ENCODE peak calls at places on chromosomes 16 and 17, in nine cellular contexts. U is stimulated activated CD4-positive, alpha-beta T cell treated with anti-CD3 and anti-CD28 coated beads, Interleukin-2, amount 100 ng/mL, for 24 hours; L is kidney glomerular epithelial cell; J is A549; V is activated CD8-positive, alpha-beta memory T cell treated with anti-CD3 and anti-CD28 coated beads for 1 hour; M is NCI-H1417; E is endothelial cell of umbilical vein; Y is fibroblast of the conjunctiva; N is cardiac muscle cell. H is an unnamed sample.

GRCh38 chr16:15641753-15642556 is 999 bp downstream of the MARF1 start:
- DNase-seq in U (no peak), L (no peak), J (no peak), V (no peak), M (peak), E (no peak), Y (no peak), N (no peak), H (no peak)

GRCh38 chr16:58016841-58017446 is 8.6 kb upstream of the MMP15 start:
- DNase-seq in U (no peak), L (no peak), J (no peak), V (no peak), M (no peak), E (no peak), Y (no peak), N (no peak), H (no peak)

GRCh38 chr16:27238591-27238990 is 30.0 kb downstream of the NSMCE1 start:
- DNase-seq in U (no peak), L (no peak), J (no peak), V (no peak), M (no peak), E (no peak), Y (no peak), N (no peak), H (no peak)

GRCh38 chr16:53458623-53459022 is 24.4 kb downstream of the RBL2 start:
- DNase-seq in U (no peak), L (no peak), J (no peak), V (no peak), M (no peak), E (no peak), Y (no peak), N (no peak), H (no peak)

GRCh38 chr16:31458835-31459721 is at the start of gene ARMC5:
- DNase-seq in U (peak), L (peak), J (peak), V (peak), M (peak), E (peak), Y (peak), N (peak), H (peak)

GRCh38 chr17:78838574-78839005 is 2.0 kb downstream of the USP36 start:
- DNase-seq in U (no peak), L (peak), J (no peak), V (no peak), M (peak), E (no peak), Y (no peak), N (no peak), H (no peak)

GRCh38 chr16:25235991-25236390 is 19.2 kb downstream of the AQP8 start:
- DNase-seq in U (no peak), L (no peak), J (no peak), V (no peak), M (no peak), E (no peak), Y (no peak), N (no peak), H (no peak)

GRCh38 chr17:19019041-19019941 is 14.7 kb upstream of the FAM83G start:
- DNase-seq in U (no peak), L (no peak), J (no peak), V (no peak), M (peak), E (no peak), Y (no peak), N (no peak), H (peak)

GRCh38 chr16:50311134-50311528 is 44.8 kb downstream of the ADCY7 start:
- DNase-seq in U (no peak), L (no peak), J (no peak), V (no peak), M (no peak), E (no peak), Y (no peak), N (no peak), H (no peak)

GRCh38 chr17:71472809-71473789 is 647.7 kb upstream of the SOX9 start:
- DNase-seq in U (no peak), L (peak), J (peak), V (no peak), M (peak), E (no peak), Y (peak), N (peak), H (peak)

GRCh38 chr17:7023576-7024401 is 939 bp downstream of the BCL6B start:
- DNase-seq in U (peak), L (no peak), J (peak), V (peak), M (peak), E (peak), Y (peak), N (peak), H (peak)

GRCh38 chr17:31535581-31535981 is 144.1 kb downstream of the RAB11FIP4 start:
- DNase-seq in U (peak), L (no peak), J (no peak), V (no peak), M (no peak), E (no peak), Y (no peak), N (no peak), H (no peak)

GRCh38 chr16:11032000-11032921 is 87.9 kb downstream of the CLEC16A start:
- DNase-seq in U (no peak), L (no peak), J (no peak), V (no peak), M (no peak), E (no peak), Y (no peak), N (peak), H (no peak)

GRCh38 chr17:17063546-17064122 is 21.4 kb downstream of the MPRIP start:
- DNase-seq in U (no peak), L (no peak), J (no peak), V (no peak), M (peak), E (no peak), Y (no peak), N (no peak), H (peak)

GRCh38 chr17:80265205-80266068 is 4.8 kb downstream of the RNF213 start:
- DNase-seq in U (peak), L (no peak), J (no peak), V (no peak), M (no peak), E (no peak), Y (no peak), N (no peak), H (no peak)

GRCh38 chr17:74032222-74032621 is 171.3 kb upstream of the RPL38 start:
- DNase-seq in U (no peak), L (no peak), J (no peak), V (no peak), M (no peak), E (no peak), Y (no peak), N (no peak), H (no peak)

GRCh38 chr17:42618442-42619150 is 9.1 kb downstream of the TUBG1 start:
- DNase-seq in U (no peak), L (no peak), J (peak), V (no peak), M (peak), E (no peak), Y (no peak), N (no peak), H (no peak)

GRCh38 chr17:29711588-29712385 is 89.1 kb upstream of the CORO6 start:
- DNase-seq in U (no peak), L (no peak), J (no peak), V (no peak), M (no peak), E (no peak), Y (no peak), N (no peak), H (no peak)

GRCh38 chr16:5196204-5196603 is 98.6 kb upstream of the EEF2KMT start:
- DNase-seq in U (no peak), L (no peak), J (no peak), V (no peak), M (no peak), E (no peak), Y (no peak), N (no peak), H (no peak)

GRCh38 chr17:12510535-12510934 is 155.2 kb upstream of the MYOCD start:
- DNase-seq in U (no peak), L (no peak), J (no peak), V (no peak), M (no peak), E (no peak), Y (no peak), N (no peak), H (no peak)

GRCh38 chr16:30114411-30114810 is 1.1 kb upstream of the GDPD3 start:
- DNase-seq in U (no peak), L (no peak), J (no peak), V (no peak), M (no peak), E (no peak), Y (no peak), N (no peak), H (no peak)

GRCh38 chr17:7440113-7440822 is 956 bp downstream of the FGF11 start:
- DNase-seq in U (peak), L (peak), J (peak), V (no peak), M (peak), E (peak), Y (no peak), N (no peak), H (no peak)

H was measured in COLO829.